ENCODE peak calls at places on chromosomes 16 and 17, in nine cellular contexts. D is effector CD4-positive, alpha-beta T cell; L is germinal center; Q is stimulated activated CD4-positive, alpha-beta T cell treated with anti-CD3 and anti-CD28 coated beads, TNF-alpha, amount 100 ng/mL, for 24 hours; G is type B pancreatic cell; B is D721Med; S is cardiac muscle cell; J is tibial artery; X is upper lobe of right lung. N is an unnamed sample.

GRCh38 chr16:84643180-84643583 is 5.1 kb upstream of the KLHL36 start:
- DNase-seq in B (no peak), S (peak), G (no peak), D (no peak), L (no peak), Q (no peak), J (peak), X (peak), N (peak)

GRCh38 chr17:28745777-28746473 is 2.1 kb downstream of the TRAF4 start:
- DNase-seq in Q (no peak), B (no peak), D (no peak), J (no peak), L (no peak), X (peak), S (no peak), G (no peak), N (peak)

GRCh38 chr16:5422047-5422446 is 324.5 kb upstream of the EEF2KMT start:
- DNase-seq in Q (no peak), J (no peak), D (no peak), S (no peak), G (no peak), X (no peak), L (no peak), B (no peak), N (no peak)

GRCh38 chr16:10988879-10989278 is 44.5 kb downstream of the CLEC16A start:
- DNase-seq in B (no peak), G (no peak), L (no peak), D (no peak), S (no peak), X (no peak), Q (no peak), J (no peak), N (no peak)

GRCh38 chr16:3454631-3455147 is 11.2 kb downstream of the NAA60 start:
- DNase-seq in Q (no peak), D (no peak), B (no peak), S (no peak), G (no peak), X (no peak), J (no peak), L (no peak), N (no peak)

GRCh38 chr17:61467416-61468262 is 15.4 kb downstream of the TBX4 start:
- DNase-seq in B (no peak), L (no peak), J (peak), X (peak), G (no peak), Q (no peak), S (peak), D (no peak), N (peak)

GRCh38 chr16:31874354-31875111 is 926 bp downstream of the ZNF267 start:
- DNase-seq in Q (no peak), J (no peak), G (no peak), L (peak), S (peak), X (no peak), D (peak), B (peak), N (peak)

GRCh38 chr17:17064322-17064721 is 22.1 kb downstream of the MPRIP start:
- DNase-seq in G (no peak), Q (no peak), L (no peak), B (no peak), S (no peak), X (no peak), J (peak), D (no peak), N (no peak)

GRCh38 chr16:69930117-69930776 is 20.9 kb upstream of the CLEC18A start:
- DNase-seq in J (peak), G (no peak), B (peak), S (peak), Q (peak), D (peak), X (no peak), L (peak), N (peak)

GRCh38 chr16:354971-355441 is 2.5 kb upstream of the AXIN1 start:
- DNase-seq in Q (no peak), G (no peak), D (no peak), J (no peak), B (no peak), S (no peak), X (no peak), L (no peak), N (no peak)

GRCh38 chr16:72241930-72242329 is 70.0 kb upstream of the PMFBP1 start:
- DNase-seq in X (no peak), G (no peak), D (no peak), L (no peak), B (no peak), J (no peak), Q (no peak), S (peak), N (peak)

GRCh38 chr16:12455287-12455798 is 348.3 kb downstream of the CPPED1 start:
- DNase-seq in Q (peak), J (no peak), X (peak), D (no peak), G (no peak), L (peak), S (peak), B (no peak), N (peak)

GRCh38 chr17:21194688-21195087 is 19.3 kb downstream of the TMEM11 start:
- DNase-seq in D (no peak), B (no peak), L (no peak), J (no peak), Q (no peak), G (no peak), S (peak), X (no peak), N (no peak)